ENCODE peak calls at places on chromosome X, in four cellular contexts. T is fibroblast of lung, O is IMR-90, G is MM.1S. R is an unnamed sample. For H3K9me3, the result is how much of the 10 kb centered on the place peaks cover.

GRCh38 chrX:33840176-33840575 is 291.9 kb downstream of the FAM47A start:
- DNase-seq in G (no peak), O (no peak), T (no peak), R (no peak)

GRCh38 chrX:108511721-108512120 is 72.1 kb downstream of the COL4A5 start:
- DNase-seq in G (no peak), T (peak), O (peak), R (no peak)

GRCh38 chrX:11757729-11758399 is at the start of gene MSL3:
- DNase-seq in T (peak), O (peak), G (peak), R (peak)

GRCh38 chrX:134599173-134599914 is 58.9 kb downstream of the PLAC1 start:
- DNase-seq in G (no peak), T (peak), O (peak), R (no peak)

GRCh38 chrX:22310779-22311178 is 38.1 kb downstream of the CBLL2 start:
- DNase-seq in O (peak), T (peak), G (no peak), R (no peak)

GRCh38 chrX:123756320-123756719 is 23.5 kb upstream of the THOC2 start:
- DNase-seq in T (peak), O (peak), G (no peak), R (no peak)

GRCh38 chrX:84216406-84216805 is 28.4 kb upstream of the RPS6KA6 start:
- DNase-seq in G (no peak), T (no peak), O (no peak), R (no peak)

GRCh38 chrX:124347242-124347641 is 879 bp downstream of the SH2D1A start:
- DNase-seq in O (no peak), T (no peak), G (no peak), R (no peak)

GRCh38 chrX:135437867-135438733 is 16.4 kb downstream of the SMIM10L2A start:
- DNase-seq in G (no peak), T (no peak), O (no peak), R (no peak)

GRCh38 chrX:71282514-71283408 is 674 bp upstream of the NONO start:
- DNase-seq in T (no peak), O (peak), G (no peak), R (no peak)

GRCh38 chrX:154597221-154597620 is 12.3 kb downstream of the CTAG1A start:
- DNase-seq in T (no peak), G (no peak), O (no peak), R (no peak)

GRCh38 chrX:154594491-154594890 is 9.6 kb downstream of the CTAG1A start:
- DNase-seq in G (no peak), O (no peak), T (no peak), R (no peak)

GRCh38 chrX:154595559-154595958 is 10.6 kb downstream of the CTAG1A start:
- DNase-seq in O (no peak), T (no peak), G (no peak), R (no peak)

GRCh38 chrX:154598656-154599055 is 13.7 kb downstream of the CTAG1A start:
- DNase-seq in G (no peak), T (no peak), O (no peak), R (no peak)

DNA sequence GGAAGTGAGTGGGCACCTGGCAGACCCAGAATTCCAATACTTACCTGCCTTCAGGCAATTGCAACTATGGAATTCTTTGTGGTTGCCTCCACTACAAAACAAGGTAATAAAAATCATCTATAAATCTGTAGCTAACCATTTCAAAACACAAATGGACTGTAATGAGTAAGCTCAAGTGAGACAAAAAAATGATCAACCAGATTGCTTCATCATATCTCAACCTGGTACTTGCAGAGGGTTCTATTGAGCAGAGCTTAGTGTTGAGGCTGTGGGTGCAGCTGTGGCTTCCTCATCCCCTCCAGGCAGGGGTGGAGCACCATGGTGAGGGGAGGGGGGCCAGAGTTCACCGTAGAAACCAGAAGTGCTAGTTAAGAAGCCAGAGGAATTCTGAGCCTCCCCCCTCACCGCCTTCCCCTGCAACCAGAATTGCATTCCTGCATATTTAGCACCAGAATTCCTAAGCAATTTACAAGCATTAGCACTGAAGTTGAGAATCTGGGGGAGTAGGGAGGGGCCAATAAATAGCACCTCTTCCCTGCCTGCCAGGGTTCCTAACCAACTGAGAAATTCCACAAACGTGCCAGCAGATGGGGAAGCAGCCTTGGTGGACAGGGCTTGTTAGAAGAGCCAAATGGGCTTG is 11.5 kb downstream of the CTAG1A start:
- DNase-seq in T (no peak), G (no peak), O (peak), R (no peak)
- H3K9me3 ChIP-seq in T (under half), G (under half), O (under half), R (under half)

GRCh38 chrX:41475166-41475565 is 28.0 kb downstream of the NYX start:
- DNase-seq in O (no peak), G (no peak), T (no peak), R (no peak)

GRCh38 chrX:41475611-41476241 is 28.6 kb downstream of the NYX start:
- DNase-seq in G (no peak), T (no peak), O (no peak), R (no peak)

GRCh38 chrX:41472231-41472815 is 25.2 kb downstream of the NYX start:
- DNase-seq in T (no peak), O (no peak), G (no peak), R (no peak)

GRCh38 chrX:41474726-41475100 is 27.6 kb downstream of the NYX start:
- DNase-seq in G (no peak), O (no peak), T (no peak), R (no peak)

GRCh38 chrX:41473936-41474725 is 27.0 kb downstream of the NYX start:
- DNase-seq in O (no peak), G (no peak), T (no peak), R (no peak)
- H3K9ac ChIP-seq in O (no peak), G (no peak), T (no peak), R (no peak)

GRCh38 chrX:119690921-119691716 is 1.8 kb downstream of the SEPTIN6 start:
- DNase-seq in O (peak), G (peak), T (peak), R (no peak)
- H3K9me3 ChIP-seq in O (under half), G (under half), T (under half), R (under half)

GRCh38 chrX:151983186-151983585 is 8.7 kb upstream of the GABRE start:
- DNase-seq in T (no peak), O (no peak), G (no peak), R (no peak)

GRCh38 chrX:151977923-151978322 is 3.4 kb upstream of the GABRE start:
- DNase-seq in O (no peak), T (no peak), G (no peak), R (no peak)

GRCh38 chrX:151982217-151982616 is 7.7 kb upstream of the GABRE start:
- DNase-seq in G (no peak), O (peak), T (peak), R (peak)

GRCh38 chrX:151984328-151984727 is 9.9 kb upstream of the GABRE start:
- DNase-seq in G (no peak), T (peak), O (peak), R (no peak)

GRCh38 chrX:151981129-151981528 is 6.7 kb upstream of the GABRE start:
- DNase-seq in O (peak), G (no peak), T (no peak), R (no peak)
- H3K9ac ChIP-seq in O (no peak), G (no peak), T (no peak), R (no peak)

GRCh38 chrX:52574416-52575275 is 57.8 kb upstream of the XAGE1B start:
- DNase-seq in G (peak), O (peak), T (peak), R (peak)
- H3K9me3 ChIP-seq in G (under half), O (under half), T (under half), R (under half)

GRCh38 chrX:101931104-101931493 is 728 bp downstream of the ZMAT1 start:
- DNase-seq in G (no peak), T (no peak), O (no peak), R (no peak)
- H3K9ac ChIP-seq in G (peak), T (no peak), O (no peak), R (no peak)

DNA sequence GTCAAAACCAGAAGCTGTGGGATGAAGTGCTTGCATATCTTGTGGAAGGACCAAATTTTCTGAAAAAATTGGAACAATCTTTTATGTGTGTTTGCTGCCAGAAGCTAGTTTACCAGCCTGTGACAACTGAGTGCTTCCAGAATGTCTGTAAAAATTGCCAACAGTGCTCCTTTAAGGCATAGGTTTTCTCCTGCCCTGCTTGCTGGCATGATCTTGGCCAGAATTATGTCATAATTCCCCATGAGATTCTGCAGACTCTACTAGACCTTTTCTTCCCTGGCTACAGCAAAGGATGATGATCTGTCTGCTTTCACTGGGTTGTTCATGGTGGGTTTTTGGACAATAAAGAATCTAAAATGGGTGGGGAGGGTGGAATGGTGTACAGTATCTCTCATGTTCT is 196.3 kb upstream of the ZCCHC13 start:
- DNase-seq in O (no peak), G (no peak), T (no peak), R (no peak)
- H3K9me3 ChIP-seq in O (under half), G (under half), T (under half), R (under half)

GRCh38 chrX:150216716-150217115 is 146.4 kb upstream of the MAMLD1 start:
- DNase-seq in G (no peak), T (no peak), O (no peak), R (no peak)

GRCh38 chrX:150224676-150225075 is 138.4 kb upstream of the MAMLD1 start:
- DNase-seq in O (no peak), G (no peak), T (no peak), R (no peak)

GRCh38 chrX:150225266-150225665 is 137.9 kb upstream of the MAMLD1 start:
- DNase-seq in O (no peak), G (no peak), T (no peak), R (peak)

GRCh38 chrX:150223176-150224015 is 139.7 kb upstream of the MAMLD1 start:
- DNase-seq in O (no peak), G (no peak), T (no peak), R (no peak)

DNA sequence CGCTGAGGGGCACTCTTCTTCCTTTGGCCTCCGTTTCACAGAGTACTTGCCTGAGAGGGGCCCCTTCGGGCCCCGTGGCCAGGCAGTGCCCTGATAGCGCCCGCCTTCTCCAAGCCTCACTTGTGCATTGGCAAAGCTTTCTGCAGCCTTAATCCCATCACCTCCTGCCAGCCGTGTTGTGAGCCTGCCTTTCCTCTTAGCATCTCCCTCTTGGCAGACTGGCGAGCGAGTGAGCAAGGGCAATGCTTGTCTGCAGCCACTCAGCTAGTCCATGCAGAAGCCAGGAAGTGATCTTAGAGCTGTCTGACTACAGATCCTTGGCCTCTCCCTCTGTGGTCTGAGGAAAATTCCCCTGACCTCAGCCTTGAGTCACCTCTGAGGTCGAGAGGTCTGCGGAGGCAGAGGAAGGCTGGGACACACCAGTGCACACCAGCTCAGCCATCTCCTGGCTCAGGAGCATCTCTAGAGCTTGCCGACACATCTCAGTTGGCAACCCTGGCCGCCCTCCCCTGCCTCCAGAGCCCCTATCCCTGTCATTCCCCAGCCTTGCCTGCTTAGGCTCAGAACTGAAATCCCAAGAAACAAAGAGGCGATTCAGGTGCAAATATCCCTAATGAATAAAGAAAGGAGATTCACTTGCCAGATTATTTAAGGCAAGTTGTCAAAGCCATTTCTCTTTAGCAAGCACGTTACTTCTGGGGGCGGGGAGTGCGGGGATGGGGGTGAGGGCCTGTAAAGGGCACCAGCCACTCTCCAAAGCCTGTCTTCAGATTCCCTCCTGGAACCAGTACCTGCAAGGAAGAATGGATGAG is 143.5 kb upstream of the MAMLD1 start:
- DNase-seq in T (peak), O (peak), G (no peak), R (no peak)
- H3K9ac ChIP-seq in T (no peak), O (no peak), G (no peak), R (no peak)

GRCh38 chrX:9997524-9997923 is 30.4 kb downstream of the CLDN34 start:
- DNase-seq in O (no peak), T (no peak), G (peak), R (no peak)
- H3K9me3 ChIP-seq in O (under half), T (under half), G (under half), R (under half)

GRCh38 chrX:30572678-30573077 is 4.9 kb downstream of the TASL start:
- DNase-seq in T (no peak), G (no peak), O (no peak), R (no peak)

GRCh38 chrX:30576881-30577280 is 685 bp downstream of the TASL start:
- DNase-seq in G (no peak), O (no peak), T (no peak), R (no peak)

GRCh38 chrX:30570505-30570904 is 7.1 kb downstream of the TASL start:
- DNase-seq in T (peak), O (peak), G (no peak), R (no peak)

GRCh38 chrX:30573125-30573524 is 4.4 kb downstream of the TASL start:
- DNase-seq in O (no peak), G (no peak), T (no peak), R (no peak)

GRCh38 chrX:30572004-30572403 is 5.6 kb downstream of the TASL start:
- DNase-seq in T (no peak), G (no peak), O (no peak), R (no peak)
- H3K9ac ChIP-seq in T (no peak), G (peak), O (no peak), R (no peak)

R was measured in colonic mucosa.